ENCODE peak calls at places on chromosome 1, in ten cellular contexts. D is body of pancreas, J is psoas muscle, W is A549, O is neural progenitor cell, Y is pancreas, F is neural crest cell, C is Calu3, R is GM13976, E is epithelial cell of esophagus. A is an unnamed sample.

GRCh38 chr1:32208891-32209309 is at the start of gene DCDC2B:
- DNase-seq in E (peak), R (no peak), Y (peak), F (no peak), J (peak), W (no peak), D (peak), O (no peak), C (peak), A (peak)

GRCh38 chr1:203306089-203306969 is 1.0 kb downstream of the BTG2 start:
- DNase-seq in R (peak), O (peak), W (peak), Y (peak), F (no peak), C (peak), D (peak), E (peak), J (peak), A (peak)

GRCh38 chr1:115783311-115783710 is 14.8 kb upstream of the CASQ2 start:
- DNase-seq in F (no peak), E (no peak), J (no peak), W (no peak), D (no peak), O (no peak), Y (no peak), R (no peak), C (no peak), A (no peak)

GRCh38 chr1:152983234-152983633 is 647 bp upstream of the SPRR1A start:
- DNase-seq in W (no peak), J (no peak), C (peak), E (peak), D (no peak), O (no peak), Y (no peak), R (no peak), F (no peak), A (no peak)

GRCh38 chr1:22351757-22352080 is 99.9 kb upstream of the ZBTB40 start:
- DNase-seq in W (no peak), O (peak), J (no peak), D (no peak), Y (no peak), C (no peak), F (no peak), E (no peak), R (no peak), A (no peak)

GRCh38 chr1:154607084-154607747 is 770 bp downstream of the ADAR start:
- DNase-seq in J (no peak), Y (no peak), E (peak), C (peak), D (no peak), O (peak), W (no peak), F (no peak), R (no peak), A (peak)

GRCh38 chr1:218273757-218274505 is 11.2 kb upstream of the RRP15 start:
- DNase-seq in E (no peak), R (no peak), W (no peak), O (peak), C (no peak), D (no peak), Y (no peak), F (no peak), J (no peak), A (no peak)

GRCh38 chr1:19725606-19726005 is 60.9 kb downstream of the HTR6 start:
- DNase-seq in F (no peak), E (no peak), R (no peak), J (no peak), C (no peak), Y (no peak), O (no peak), W (no peak), D (no peak), A (no peak)

GRCh38 chr1:191498318-191498717 is 659.9 kb upstream of the RGS18 start:
- DNase-seq in J (no peak), W (no peak), Y (no peak), O (no peak), F (no peak), R (no peak), E (peak), C (no peak), D (no peak), A (peak)

GRCh38 chr1:3550511-3551289 is 60.6 kb downstream of the MEGF6 start:
- DNase-seq in O (no peak), E (no peak), Y (no peak), F (no peak), R (no peak), C (no peak), W (no peak), J (no peak), D (no peak), A (no peak)
- TF ChIP-seq CTCF in O (no peak), E (no peak), Y (no peak), F (no peak), R (no peak), C (no peak), W (no peak), J (no peak), D (no peak), A (no peak)

GRCh38 chr1:10519016-10519417 is 44.3 kb downstream of the PEX14 start:
- DNase-seq in D (no peak), F (no peak), W (no peak), C (no peak), Y (no peak), O (peak), R (no peak), J (no peak), E (no peak), A (no peak)
- TF ChIP-seq CTCF in D (no peak), F (peak), W (no peak), C (no peak), Y (no peak), O (peak), R (no peak), J (no peak), E (no peak), A (no peak)

DNA sequence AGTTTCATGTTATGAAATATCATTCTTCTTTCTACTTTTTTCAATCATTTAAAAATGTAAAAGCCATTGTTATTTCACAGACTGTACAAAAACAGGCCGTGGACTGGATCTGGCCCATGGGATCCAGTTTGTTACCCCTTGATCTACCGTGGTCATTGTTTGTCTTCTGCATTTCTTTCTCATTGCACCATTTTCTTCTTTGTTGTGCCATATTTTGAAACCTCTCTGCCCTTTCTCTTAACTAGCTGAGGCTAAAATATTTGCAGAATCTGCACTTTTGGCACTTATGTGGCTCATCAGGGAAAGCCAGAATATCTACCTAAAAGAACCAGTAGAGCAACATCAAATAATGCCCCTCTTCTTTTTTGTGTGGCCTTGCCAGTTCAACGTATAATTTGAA is 50.5 kb downstream of the DNAJC6 start:
- DNase-seq in F (no peak), O (no peak), C (no peak), W (no peak), J (no peak), R (no peak), Y (no peak), E (no peak), D (no peak), A (no peak)
- TF ChIP-seq CTCF in F (no peak), O (no peak), C (no peak), W (no peak), J (no peak), R (no peak), Y (no peak), E (no peak), D (no peak), A (no peak)

GRCh38 chr1:58804853-58805252 is 21.0 kb upstream of the JUN start:
- DNase-seq in J (no peak), E (no peak), R (no peak), F (no peak), O (no peak), D (no peak), Y (no peak), W (no peak), C (no peak), A (no peak)
- TF ChIP-seq CTCF in J (no peak), E (no peak), R (no peak), F (no peak), O (no peak), D (no peak), Y (no peak), W (no peak), C (no peak), A (no peak)

GRCh38 chr1:174812026-174812425 is 187.7 kb upstream of the CACYBP start:
- DNase-seq in D (no peak), Y (no peak), J (no peak), E (no peak), C (no peak), F (no peak), O (no peak), W (no peak), R (no peak), A (no peak)
- TF ChIP-seq CTCF in D (no peak), Y (no peak), J (no peak), E (no peak), C (no peak), F (no peak), O (no peak), W (no peak), R (no peak), A (no peak)

GRCh38 chr1:18484276-18484675 is 3.5 kb downstream of the KLHDC7A start:
- DNase-seq in E (no peak), C (no peak), Y (no peak), F (no peak), R (no peak), O (no peak), J (no peak), W (no peak), D (no peak), A (no peak)

GRCh38 chr1:18482721-18483425 is 2.1 kb downstream of the KLHDC7A start:
- DNase-seq in J (no peak), R (no peak), E (no peak), O (no peak), W (no peak), C (no peak), F (no peak), Y (no peak), D (no peak), A (no peak)

GRCh38 chr1:18484726-18485125 is 4.0 kb downstream of the KLHDC7A start:
- DNase-seq in W (no peak), E (no peak), F (no peak), J (no peak), Y (no peak), R (no peak), D (no peak), O (no peak), C (no peak), A (no peak)

GRCh38 chr1:18485227-18485626 is 4.5 kb downstream of the KLHDC7A start:
- DNase-seq in E (no peak), D (no peak), Y (no peak), J (no peak), R (no peak), O (no peak), C (no peak), F (no peak), W (no peak), A (no peak)

DNA sequence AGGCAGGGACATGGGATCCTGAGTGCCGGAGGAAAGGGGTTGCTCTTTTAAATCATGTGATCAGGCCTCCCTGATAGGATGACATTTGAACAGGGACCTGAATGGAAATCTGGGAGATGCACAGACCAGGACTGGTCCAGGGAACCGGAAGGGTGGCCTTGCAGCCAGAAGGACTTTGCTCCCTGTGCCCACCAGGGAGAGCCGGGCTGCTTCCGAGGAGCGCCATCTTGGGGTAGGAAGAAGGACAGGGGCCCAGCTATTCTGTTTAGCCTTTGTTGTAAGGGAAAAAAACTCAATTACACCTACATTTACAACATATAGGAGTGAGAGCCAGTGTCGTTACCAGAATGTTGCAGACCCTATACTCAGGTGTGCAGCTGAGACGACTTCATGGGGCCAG is 5.5 kb downstream of the KLHDC7A start:
- DNase-seq in C (peak), J (no peak), Y (no peak), W (no peak), D (no peak), E (no peak), F (peak), O (peak), R (no peak), A (no peak)
- TF ChIP-seq CTCF in C (no peak), J (no peak), Y (no peak), W (no peak), D (no peak), E (no peak), F (peak), O (peak), R (no peak), A (no peak)

GRCh38 chr1:27001570-27002360 is 8.3 kb downstream of the TRNP1 start:
- DNase-seq in J (peak), D (peak), O (no peak), W (no peak), Y (no peak), C (peak), E (peak), R (no peak), F (peak), A (no peak)

GRCh38 chr1:26998319-26999300 is 5.1 kb downstream of the TRNP1 start:
- DNase-seq in D (no peak), J (no peak), F (no peak), O (no peak), Y (no peak), R (no peak), E (peak), W (no peak), C (no peak), A (no peak)

GRCh38 chr1:27000092-27000816 is 6.8 kb downstream of the TRNP1 start:
- DNase-seq in J (no peak), R (no peak), D (no peak), Y (no peak), W (no peak), O (no peak), E (no peak), C (no peak), F (no peak), A (no peak)

GRCh38 chr1:27000817-27001460 is 7.4 kb downstream of the TRNP1 start:
- DNase-seq in J (no peak), W (no peak), F (no peak), O (no peak), C (no peak), E (peak), D (no peak), Y (no peak), R (no peak), A (peak)

GRCh38 chr1:26999440-26999987 is 6.0 kb downstream of the TRNP1 start:
- DNase-seq in Y (peak), W (peak), E (peak), F (no peak), O (peak), R (no peak), C (no peak), J (peak), D (peak), A (peak)
- TF ChIP-seq CTCF in Y (no peak), W (no peak), E (no peak), F (no peak), O (no peak), R (no peak), C (no peak), J (no peak), D (peak), A (peak)

GRCh38 chr1:40338745-40339419 is 21.8 kb upstream of the COL9A2 start:
- DNase-seq in E (peak), W (peak), J (peak), R (peak), D (peak), C (peak), Y (peak), F (peak), O (peak), A (peak)
- TF ChIP-seq CTCF in E (peak), W (peak), J (peak), R (peak), D (peak), C (peak), Y (peak), F (peak), O (peak), A (peak)

GRCh38 chr1:164774413-164774812 is 215.4 kb downstream of the PBX1 start:
- DNase-seq in C (no peak), F (no peak), R (no peak), E (no peak), J (no peak), D (no peak), W (no peak), Y (no peak), O (no peak), A (no peak)
- TF ChIP-seq CTCF in C (no peak), F (no peak), R (no peak), E (no peak), J (peak), D (peak), W (peak), Y (no peak), O (peak), A (peak)

GRCh38 chr1:5286244-5286643 is 631.8 kb downstream of the AJAP1 start:
- DNase-seq in J (no peak), R (no peak), Y (no peak), O (no peak), E (no peak), D (no peak), C (no peak), F (no peak), W (no peak), A (no peak)
- TF ChIP-seq CTCF in J (no peak), R (no peak), Y (no peak), O (peak), E (no peak), D (no peak), C (no peak), F (peak), W (no peak), A (peak)